ENCODE peak calls at places on chromosome 21, in five cellular contexts. R is AG09309, P is fibroblast of lung, T is left ventricle myocardium inferior, Q is A673. A is an unnamed sample.

GRCh38 chr21:42252778-42253340 is 33.9 kb downstream of the ABCG1 start:
- DNase-seq in Q (no peak), T (no peak), P (no peak), R (no peak), A (no peak)

GRCh38 chr21:14545906-14546480 is at the start of gene SAMSN1:
- DNase-seq in P (no peak), R (no peak), Q (no peak), T (no peak), A (no peak)

GRCh38 chr21:31470896-31471694 is 127.0 kb upstream of the TIAM1 start:
- DNase-seq in R (no peak), P (no peak), T (no peak), Q (peak; percentile 21), A (no peak)

GRCh38 chr21:46157987-46158451 is 2.6 kb upstream of the FTCD start:
- DNase-seq in P (no peak), Q (no peak), R (no peak), T (no peak), A (no peak)

GRCh38 chr21:34335316-34335715 is 28.5 kb upstream of the KCNE2 start:
- DNase-seq in T (no peak), P (no peak), R (no peak), Q (no peak), A (no peak)

GRCh38 chr21:38993561-38993960 is 187.8 kb downstream of the ETS2 start:
- DNase-seq in P (peak; percentile 92), T (no peak), Q (peak; percentile 22), R (peak; percentile 61), A (no peak)

GRCh38 chr21:44253832-44254700 is 7.6 kb downstream of the DNMT3L start:
- DNase-seq in T (no peak), Q (no peak), R (no peak), P (no peak), A (peak; percentile 13)

GRCh38 chr21:38244885-38245869 is 11.6 kb upstream of the KCNJ15 start:
- DNase-seq in R (peak; percentile 95), P (peak; percentile 82), T (no peak), Q (no peak), A (no peak)

GRCh38 chr21:42315296-42315891 is at the start of gene TFF3:
- DNase-seq in P (no peak), T (no peak), R (no peak), Q (no peak), A (no peak)

GRCh38 chr21:43663033-43663432 is 3.7 kb downstream of the RRP1B start:
- DNase-seq in T (no peak), R (no peak), P (no peak), Q (no peak), A (no peak)

GRCh38 chr21:42155045-42155855 is 63.7 kb upstream of the ABCG1 start:
- DNase-seq in R (no peak), Q (no peak), P (no peak), T (no peak), A (no peak)

GRCh38 chr21:31201548-31201947 is 142.5 kb downstream of the TIAM1 start:
- DNase-seq in T (no peak), Q (peak; percentile 15), R (no peak), P (peak; percentile 63), A (no peak)

GRCh38 chr21:45830720-45831366 is 150.7 kb upstream of the COL6A1 start:
- DNase-seq in Q (no peak), T (no peak), P (no peak), R (no peak), A (no peak)

GRCh38 chr21:16870116-16870515 is 642.7 kb upstream of the CXADR start:
- DNase-seq in P (peak; percentile 68), Q (peak; percentile 22), R (peak; percentile 32), T (no peak), A (no peak)

GRCh38 chr21:31730687-31731111 is 1.2 kb downstream of the SCAF4 start:
- DNase-seq in Q (peak; percentile 52), R (no peak), P (no peak), T (no peak), A (no peak)

GRCh38 chr21:38494688-38495087 is 3.6 kb downstream of the ERG start:
- DNase-seq in P (no peak), T (no peak), Q (no peak), R (no peak), A (no peak)

GRCh38 chr21:46181436-46181835 is 2.8 kb downstream of the SPATC1L start:
- DNase-seq in R (no peak), Q (no peak), T (no peak), P (no peak), A (no peak)

GRCh38 chr21:43767980-43768867 is 7.9 kb downstream of the CSTB start:
- DNase-seq in T (no peak), Q (no peak), R (peak; percentile 53), P (peak; percentile 84), A (no peak)

GRCh38 chr21:42040411-42041180 is 30.4 kb upstream of the ZBTB21 start:
- DNase-seq in P (peak; percentile 99), R (peak; percentile 99), Q (peak; percentile 17), T (no peak), A (no peak)

GRCh38 chr21:35309316-35309715 is 260.2 kb upstream of the RUNX1 start:
- DNase-seq in Q (no peak), T (no peak), P (peak; percentile 16), R (no peak), A (no peak)

GRCh38 chr21:32888971-32889370 is 117.4 kb upstream of the PAXBP1 start:
- DNase-seq in Q (no peak), P (no peak), T (no peak), R (no peak), A (no peak)

GRCh38 chr21:44331650-44332306 is 7.4 kb downstream of the CFAP410 start:
- DNase-seq in T (no peak), R (no peak), P (no peak), Q (no peak), A (no peak)

GRCh38 chr21:24042687-24043086 is 1564.6 kb downstream of the MRPL39 start:
- DNase-seq in Q (no peak), T (no peak), R (no peak), P (no peak), A (no peak)

GRCh38 chr21:24046816-24047443 is 1560.4 kb downstream of the MRPL39 start:
- DNase-seq in Q (no peak), P (no peak), R (no peak), T (no peak), A (no peak)

GRCh38 chr21:24045373-24045772 is 1561.9 kb downstream of the MRPL39 start:
- DNase-seq in Q (no peak), R (no peak), T (no peak), P (no peak), A (no peak)

GRCh38 chr21:24050233-24050632 is 1557.0 kb downstream of the MRPL39 start:
- DNase-seq in Q (no peak), P (no peak), T (no peak), R (no peak), A (no peak)

DNA sequence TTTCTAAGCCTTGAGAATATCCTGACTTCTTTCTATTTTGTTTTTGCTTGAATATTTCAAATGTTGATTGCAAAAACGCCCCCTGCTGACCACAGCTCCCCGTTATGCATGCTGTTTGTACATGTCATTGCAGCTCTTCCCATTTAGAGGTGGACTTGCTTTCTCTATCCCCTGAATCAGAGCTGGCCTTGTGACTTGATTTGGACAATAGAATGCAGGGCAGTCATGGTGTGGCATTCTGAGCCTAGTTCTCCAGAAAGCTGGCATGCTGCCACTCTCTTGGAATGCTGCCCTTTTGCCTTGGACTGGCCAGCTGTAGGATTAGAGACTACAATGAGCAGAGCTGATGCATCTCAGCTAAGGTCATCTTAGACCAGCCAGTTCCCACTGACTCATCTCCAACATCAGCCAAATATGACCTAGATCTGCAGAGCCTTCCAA is 1561.5 kb downstream of the MRPL39 start:
- DNase-seq in T (peak; percentile 66), P (peak; percentile 98), R (no peak), Q (peak; percentile 6), A (no peak)
- TF ChIP-seq CTCF in T (peak; percentile 48), P (no peak), R (no peak), Q (peak; percentile 41), A (no peak)

GRCh38 chr21:23853796-23854379 is 1753.4 kb downstream of the MRPL39 start:
- DNase-seq in P (peak; percentile 35), T (no peak), Q (peak; percentile 2), R (no peak), A (no peak)
- TF ChIP-seq CTCF in P (no peak), T (peak; percentile 59), Q (peak; percentile 49), R (no peak), A (no peak)

GRCh38 chr21:28775071-28775470 is 217.6 kb downstream of the LTN1 start:
- DNase-seq in Q (no peak), R (no peak), P (no peak), T (no peak), A (no peak)
- TF ChIP-seq CTCF in Q (no peak), R (no peak), P (no peak), T (no peak), A (no peak)

DNA sequence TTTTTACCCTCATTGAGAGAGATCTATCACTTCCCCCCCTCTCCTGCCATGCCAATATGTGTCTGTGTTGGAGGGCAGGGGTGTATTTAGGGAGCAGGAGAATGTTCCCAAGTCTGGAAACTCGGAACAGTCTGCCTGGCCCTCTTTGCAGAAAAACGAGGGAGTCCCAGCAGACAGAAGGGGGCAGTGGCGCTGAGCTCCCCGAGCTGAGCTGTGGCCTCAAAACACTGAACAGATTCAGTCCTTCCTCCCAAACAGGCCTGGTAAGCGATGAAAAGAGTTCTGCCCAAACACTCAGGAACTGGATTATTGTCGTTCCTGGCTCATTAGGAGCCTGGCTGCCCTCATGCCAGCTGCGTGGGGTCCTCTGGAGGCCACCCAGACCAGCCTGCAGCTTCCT is 981 bp downstream of the CLDN14 start:
- DNase-seq in R (no peak), P (no peak), T (no peak), Q (peak; percentile 67), A (no peak)
- TF ChIP-seq CTCF in R (peak; percentile 40), P (peak; percentile 10), T (no peak), Q (peak; percentile 70), A (no peak)

GRCh38 chr21:26032263-26032662 is 138.3 kb downstream of the APP start:
- DNase-seq in P (no peak), Q (no peak), R (no peak), T (no peak), A (no peak)
- TF ChIP-seq CTCF in P (no peak), Q (peak; percentile 36), R (no peak), T (no peak), A (no peak)